ENCODE peak calls at places on chromosomes 7 and 10, in four cellular contexts. G is GM06990, V is H7, D is amniotic epithelial cell. K is an unnamed sample.

GRCh38 chr10:33602278-33602677 is 267.8 kb upstream of the NRP1 start:
- DNase-seq in G (no peak), V (no peak), D (no peak), K (no peak)

GRCh38 chr10:14173706-14174594 is 156.8 kb downstream of the FRMD4A start:
- DNase-seq in V (peak; percentile 61), D (peak; percentile 8), G (no peak), K (peak; percentile 27)

GRCh38 chr7:2012981-2013380 is 219.8 kb downstream of the MAD1L1 start:
- DNase-seq in D (no peak), V (peak; percentile 48), G (no peak), K (peak; percentile 43)

GRCh38 chr7:68009716-68010115 is 1013.1 kb downstream of the TYW1 start:
- DNase-seq in V (no peak), D (no peak), G (no peak), K (peak; percentile 4)

GRCh38 chr7:32915041-32915536 is 23.5 kb upstream of the KBTBD2 start:
- DNase-seq in V (no peak), D (peak; percentile 36), G (no peak), K (no peak)

GRCh38 chr10:132883391-132883881 is 58.9 kb downstream of the CFAP46 start:
- DNase-seq in D (no peak), V (no peak), G (no peak), K (no peak)

GRCh38 chr10:68406111-68406814 is 814 bp downstream of the RUFY2 start:
- DNase-seq in D (peak; percentile 96), G (peak; percentile 77), V (peak; percentile 86), K (peak; percentile 44)

GRCh38 chr7:109939207-109939606 is 1151.7 kb upstream of the LRRN3 start:
- DNase-seq in G (no peak), D (no peak), V (no peak), K (no peak)

GRCh38 chr7:143375298-143376034 is 5.7 kb upstream of the ZYX start:
- DNase-seq in D (no peak), G (no peak), V (no peak), K (no peak)

GRCh38 chr7:90212149-90212495 is 582 bp downstream of the STEAP2 start:
- DNase-seq in D (no peak), V (peak; percentile 22), G (no peak), K (no peak)

GRCh38 chr10:65350619-65351018 is 1575.2 kb upstream of the LRRTM3 start:
- DNase-seq in V (no peak), G (no peak), D (peak; percentile 27), K (no peak)

GRCh38 chr7:100879685-100880261 is 4.9 kb downstream of the SRRT start:
- DNase-seq in V (no peak), G (no peak), D (no peak), K (no peak)

GRCh38 chr7:34108150-34108549 is 202.8 kb downstream of the BMPER start:
- DNase-seq in G (no peak), D (peak; percentile 95), V (no peak), K (peak; percentile 72)

GRCh38 chr7:130888017-130888371 is 154.0 kb upstream of the KLF14 start:
- DNase-seq in G (no peak), V (no peak), D (peak; percentile 82), K (no peak)

GRCh38 chr7:99190359-99191009 is 17.4 kb downstream of the KPNA7 start:
- DNase-seq in V (no peak), G (no peak), D (no peak), K (no peak)

GRCh38 chr7:22726849-22727792 is at the start of gene IL6:
- DNase-seq in V (peak; percentile 48), D (peak; percentile 83), G (no peak), K (peak; percentile 95)

GRCh38 chr10:119933179-119933578 is 40.6 kb downstream of the SEC23IP start:
- DNase-seq in G (no peak), D (peak; percentile 15), V (peak; percentile 46), K (peak; percentile 18)

GRCh38 chr7:101973130-101973529 is 155.7 kb downstream of the CUX1 start:
- DNase-seq in D (no peak), G (no peak), V (peak; percentile 12), K (no peak)

GRCh38 chr7:70738486-70738885 is 393.5 kb upstream of the GALNT17 start:
- DNase-seq in D (no peak), V (no peak), G (no peak), K (no peak)

GRCh38 chr7:114409750-114410149 is 4.9 kb upstream of the FOXP2 start:
- DNase-seq in D (peak; percentile 12), G (no peak), V (no peak), K (peak; percentile 41)

GRCh38 chr7:73701357-73701995 is 18.0 kb downstream of the STX1A start:
- DNase-seq in V (peak; percentile 95), G (no peak), D (peak; percentile 56), K (peak; percentile 50)

GRCh38 chr7:10950494-10950893 is 23.2 kb upstream of the PHF14 start:
- DNase-seq in G (no peak), V (no peak), D (no peak), K (no peak)

GRCh38 chr7:150313367-150313809 is 9.8 kb upstream of the LRRC61 start:
- DNase-seq in V (no peak), D (no peak), G (no peak), K (no peak)

GRCh38 chr7:112566392-112567324 is 85.9 kb downstream of the LSMEM1 start:
- DNase-seq in G (no peak), D (no peak), V (no peak), K (no peak)

GRCh38 chr10:123443924-123444323 is 222.2 kb upstream of the GPR26 start:
- DNase-seq in G (no peak), V (no peak), D (no peak), K (no peak)

GRCh38 chr7:2525161-2525930 is 5.8 kb downstream of the LFNG start:
- DNase-seq in V (peak; percentile 79), D (no peak), G (no peak), K (no peak)

K was measured in astrocyte.